ENCODE peak calls at places on chromosomes 2 and 18, in four cellular contexts. C is AG04450, X is tibial artery, Z is left ventricle myocardium inferior. B is an unnamed sample.

GRCh38 chr2:59790186-59791142 is 763.0 kb downstream of the BCL11A start:
- DNase-seq in C (no peak), X (no peak), Z (no peak), B (no peak)

GRCh38 chr2:205451901-205452300 is 230.4 kb upstream of the NRP2 start:
- DNase-seq in C (no peak), X (no peak), Z (no peak), B (no peak)

GRCh38 chr2:25115902-25116301 is 52.5 kb downstream of the POMC start:
- DNase-seq in C (peak; percentile 23), X (no peak), Z (no peak), B (no peak)

GRCh38 chr18:60675801-60676200 is 303.2 kb upstream of the MC4R start:
- DNase-seq in C (no peak), X (no peak), Z (no peak), B (no peak)

GRCh38 chr2:145740302-145740701 is 1220.4 kb upstream of the ZEB2 start:
- DNase-seq in C (no peak), X (no peak), Z (no peak), B (no peak)

GRCh38 chr2:32745675-32746074 is 117.8 kb downstream of the TTC27 start:
- DNase-seq in C (no peak), X (no peak), Z (no peak), B (no peak)

GRCh38 chr2:134399096-134399495 is 145.2 kb downstream of the MGAT5 start:
- DNase-seq in C (no peak), X (no peak), Z (no peak), B (no peak)

GRCh38 chr18:65336411-65336810 is 414.4 kb upstream of the CDH7 start:
- DNase-seq in C (no peak), X (no peak), Z (no peak), B (no peak)

GRCh38 chr2:173892341-173892740 is 72.8 kb downstream of the SP3 start:
- DNase-seq in C (no peak), X (no peak), Z (no peak), B (no peak)

GRCh38 chr2:63681896-63682295 is 93.1 kb downstream of the MDH1 start:
- DNase-seq in C (no peak), X (no peak), Z (no peak), B (no peak)

GRCh38 chr18:23675896-23676295 is 13.2 kb upstream of the ANKRD29 start:
- DNase-seq in C (no peak), X (no peak), Z (no peak), B (no peak)

GRCh38 chr2:174977364-174977763 is 27.8 kb downstream of the CHN1 start:
- DNase-seq in C (no peak), X (no peak), Z (no peak), B (no peak)

GRCh38 chr2:84526562-84526961 is 10.3 kb downstream of the DNAH6 start:
- DNase-seq in C (no peak), X (no peak), Z (no peak), B (no peak)

GRCh38 chr18:533995-534601 is 33.6 kb upstream of the COLEC12 start:
- DNase-seq in C (no peak), X (no peak), Z (no peak), B (no peak)

GRCh38 chr2:240431276-240431662 is 4.2 kb upstream of the GPC1 start:
- DNase-seq in C (no peak), X (peak; percentile 49), Z (peak; percentile 5), B (no peak)

GRCh38 chr2:64992218-64992617 is 3.0 kb downstream of the SLC1A4 start:
- DNase-seq in C (no peak), X (no peak), Z (no peak), B (no peak)

GRCh38 chr18:713135-713490 is 683 bp upstream of the ENOSF1 start:
- DNase-seq in C (no peak), X (no peak), Z (no peak), B (no peak)

GRCh38 chr2:20049631-20050030 is 1.8 kb downstream of the LAPTM4A start:
- DNase-seq in C (no peak), X (no peak), Z (no peak), B (no peak)

GRCh38 chr2:220513573-220514288 is 886.3 kb downstream of the SLC4A3 start:
- DNase-seq in C (no peak), X (no peak), Z (no peak), B (no peak)

GRCh38 chr2:72089028-72089427 is 58.6 kb downstream of the CYP26B1 start:
- DNase-seq in C (no peak), X (no peak), Z (no peak), B (no peak)

GRCh38 chr2:40625849-40626248 is 174.0 kb upstream of the SLC8A1 start:
- DNase-seq in C (peak; percentile 36), X (no peak), Z (no peak), B (no peak)

GRCh38 chr2:183610724-183611123 is 486.5 kb downstream of the NUP35 start:
- DNase-seq in C (no peak), X (no peak), Z (no peak), B (no peak)

GRCh38 chr2:9554841-9555337 is 741 bp downstream of the ADAM17 start:
- DNase-seq in C (peak; percentile 59), X (no peak), Z (no peak), B (no peak)

GRCh38 chr2:59395119-59395518 is 1154.0 kb upstream of the FANCL start:
- DNase-seq in C (no peak), X (no peak), Z (no peak), B (no peak)

GRCh38 chr2:100242416-100242815 is 79.9 kb downstream of the LONRF2 start:
- DNase-seq in C (peak; percentile 36), X (no peak), Z (no peak), B (peak; percentile 66)

GRCh38 chr2:98039085-98039756 is 43.5 kb upstream of the TMEM131 start:
- DNase-seq in C (no peak), X (no peak), Z (no peak), B (no peak)

GRCh38 chr2:71792926-71793761 is 339.8 kb downstream of the DYSF start:
- DNase-seq in C (no peak), X (peak; percentile 44), Z (no peak), B (no peak)

GRCh38 chr2:236578980-236579745 is 9.5 kb downstream of the ACKR3 start:
- DNase-seq in C (no peak), X (no peak), Z (no peak), B (no peak)
- H3K4me3 ChIP-seq in C (no peak overlapping the region), X (no peak overlapping the region), Z (no peak overlapping the region), B (no peak overlapping the region)

GRCh38 chr2:492178-492577 is 185.0 kb downstream of the TMEM18 start:
- DNase-seq in C (no peak), X (no peak), Z (no peak), B (no peak)
- H3K4me3 ChIP-seq in C (no peak overlapping the region), X (no peak overlapping the region), Z (no peak overlapping the region), B (no peak overlapping the region)

GRCh38 chr18:42183746-42184145 is 228.7 kb downstream of the PIK3C3 start:
- DNase-seq in C (peak; percentile 16), X (no peak), Z (no peak), B (no peak)
- H3K4me3 ChIP-seq in C (no peak overlapping the region), X (no peak overlapping the region), Z (no peak overlapping the region), B (no peak overlapping the region)

GRCh38 chr2:113268621-113269360 is 9.9 kb downstream of the PAX8 start:
- DNase-seq in C (no peak), X (no peak), Z (no peak), B (no peak)

GRCh38 chr2:113275556-113276215 is 3.0 kb downstream of the PAX8 start:
- DNase-seq in C (no peak), X (no peak), Z (no peak), B (no peak)

GRCh38 chr2:113273031-113273551 is 5.6 kb downstream of the PAX8 start:
- DNase-seq in C (peak; percentile 20), X (no peak), Z (no peak), B (no peak)

GRCh38 chr2:113274427-113274826 is 4.3 kb downstream of the PAX8 start:
- DNase-seq in C (no peak), X (no peak), Z (no peak), B (no peak)

DNA sequence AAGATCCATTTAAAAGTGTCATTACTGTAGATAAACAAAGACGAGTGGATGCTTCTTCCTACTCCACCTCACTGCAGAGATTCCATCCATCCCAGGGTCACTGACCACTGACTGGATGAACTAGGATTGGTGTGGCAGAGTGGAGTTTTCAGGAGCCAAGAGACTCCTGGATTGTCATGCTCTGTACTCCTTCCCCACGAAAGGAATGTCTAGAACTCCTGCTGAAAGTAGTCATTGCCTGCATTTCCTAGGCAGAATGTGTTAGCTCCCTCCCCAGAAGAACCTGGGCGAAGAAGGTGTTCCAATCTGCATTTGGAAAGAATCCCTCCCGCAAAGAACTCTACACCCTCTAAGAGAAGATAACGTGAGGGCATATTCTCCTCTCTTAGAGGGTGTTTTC is 6.3 kb downstream of the PAX8 start:
- DNase-seq in C (no peak), X (no peak), Z (no peak), B (no peak)
- H3K4me3 ChIP-seq in C (no peak overlapping the region), X (no peak overlapping the region), Z (no peak overlapping the region), B (no peak overlapping the region)

GRCh38 chr2:46983065-46983801 is 67.6 kb upstream of the MCFD2 start:
- DNase-seq in C (no peak), X (no peak), Z (peak; percentile 32), B (peak; percentile 85)
- H3K4me3 ChIP-seq in C (no peak overlapping the region), X (no peak overlapping the region), Z (no peak overlapping the region), B (peak overlapping the region; percentile 21)

GRCh38 chr2:230413465-230413864 is 2.5 kb upstream of the SP100 start:
- DNase-seq in C (no peak), X (no peak), Z (no peak), B (no peak)
- H3K4me3 ChIP-seq in C (no peak overlapping the region), X (no peak overlapping the region), Z (no peak overlapping the region), B (no peak overlapping the region)

GRCh38 chr2:237404413-237404812 is 9.6 kb downstream of the COL6A3 start:
- DNase-seq in C (no peak), X (no peak), Z (no peak), B (no peak)

GRCh38 chr2:237407734-237408133 is 6.2 kb downstream of the COL6A3 start:
- DNase-seq in C (no peak), X (peak; percentile 70), Z (no peak), B (no peak)

GRCh38 chr2:237405006-237405559 is 8.9 kb downstream of the COL6A3 start:
- DNase-seq in C (no peak), X (no peak), Z (no peak), B (no peak)

GRCh38 chr2:237403024-237403882 is 10.7 kb downstream of the COL6A3 start:
- DNase-seq in C (no peak), X (peak; percentile 73), Z (no peak), B (no peak)

DNA sequence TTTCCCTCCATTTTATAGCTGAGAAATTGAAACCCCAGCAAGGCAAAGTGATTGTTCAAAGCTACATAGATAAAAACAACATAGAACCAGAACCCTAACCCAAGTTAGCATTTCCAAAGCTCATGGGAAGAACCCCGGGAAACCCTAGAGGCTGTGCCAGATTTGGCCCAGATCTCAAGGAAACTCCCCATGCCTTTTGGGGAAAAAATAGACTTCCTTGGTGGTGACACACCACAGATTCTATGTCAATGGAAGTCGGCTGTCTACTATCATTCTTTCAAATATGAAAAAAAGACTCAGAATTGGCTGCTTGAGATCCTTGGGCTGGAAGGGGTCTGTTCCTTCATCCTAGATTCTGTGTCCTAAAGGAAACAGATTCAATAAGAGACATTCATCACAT is 8.4 kb downstream of the COL6A3 start:
- DNase-seq in C (no peak), X (no peak), Z (no peak), B (no peak)
- H3K4me3 ChIP-seq in C (no peak overlapping the region), X (no peak overlapping the region), Z (peak overlapping the region; percentile 3), B (no peak overlapping the region)

B was measured in GM06990.